ENCODE peak calls at places on chromosomes 1 and 21, in eight cellular contexts. K is endothelial cell of umbilical vein, N is H9, S is IMR-90, J is neuronal stem cell, G is astrocyte, O is fibroblast of lung, X is mammary epithelial cell. Z is an unnamed sample.

GRCh38 chr1:15649937-15650336 is 32.7 kb downstream of the DDI2 start:
- DNase-seq in O (no peak), S (no peak), X (no peak), G (no peak), J (no peak), K (no peak), N (no peak), Z (no peak)

GRCh38 chr21:37548521-37548981 is 182.0 kb downstream of the DYRK1A start:
- DNase-seq in K (peak), J (no peak), S (no peak), G (no peak), O (no peak), N (no peak), X (no peak), Z (no peak)

GRCh38 chr1:14113841-14114567 is 414.0 kb downstream of the PRDM2 start:
- DNase-seq in O (peak), S (peak), J (peak), K (no peak), N (peak), X (peak), G (peak), Z (peak)

GRCh38 chr1:197677313-197677712 is 98.0 kb downstream of the DENND1B start:
- DNase-seq in N (no peak), X (no peak), S (no peak), G (no peak), O (no peak), K (no peak), J (no peak), Z (no peak)

GRCh38 chr1:6688001-6688400 is 13.6 kb downstream of the DNAJC11 start:
- DNase-seq in J (no peak), S (peak), K (peak), O (no peak), G (peak), N (no peak), X (no peak), Z (no peak)

GRCh38 chr1:67618285-67619018 is 66.5 kb upstream of the GADD45A start:
- DNase-seq in X (peak), G (peak), N (no peak), J (no peak), S (peak), O (peak), K (peak), Z (no peak)

GRCh38 chr1:205313681-205314308 is 7.8 kb downstream of the NUAK2 start:
- DNase-seq in J (peak), O (peak), X (no peak), K (peak), N (peak), S (peak), G (peak), Z (peak)

GRCh38 chr1:179742717-179743678 is at the start of gene FAM163A:
- DNase-seq in G (no peak), K (no peak), O (no peak), J (peak), N (peak), S (no peak), X (no peak), Z (no peak)

GRCh38 chr1:154178006-154178405 is 13.9 kb downstream of the TPM3 start:
- DNase-seq in S (no peak), O (no peak), G (no peak), X (no peak), J (no peak), K (no peak), N (no peak), Z (no peak)

GRCh38 chr1:119987112-119987511 is 82.3 kb downstream of the NOTCH2 start:
- DNase-seq in G (peak), X (peak), N (no peak), J (no peak), O (peak), K (peak), S (peak), Z (peak)

GRCh38 chr1:176863613-176864012 is 300.9 kb downstream of the ASTN1 start:
- DNase-seq in K (no peak), J (no peak), X (no peak), S (no peak), G (no peak), O (no peak), N (no peak), Z (no peak)

GRCh38 chr1:45079533-45079932 is 67.5 kb downstream of the UROD start:
- DNase-seq in N (no peak), O (no peak), K (no peak), X (no peak), J (no peak), S (no peak), G (no peak), Z (peak)

GRCh38 chr1:8394456-8395321 is 76.8 kb downstream of the SLC45A1 start:
- DNase-seq in N (no peak), S (peak), J (no peak), O (peak), G (peak), X (peak), K (peak), Z (no peak)

GRCh38 chr1:65255088-65256050 is 54.0 kb upstream of the DNAJC6 start:
- DNase-seq in S (no peak), X (peak), O (no peak), G (no peak), N (peak), K (peak), J (no peak), Z (no peak)

GRCh38 chr1:34268311-34269042 is 91.8 kb downstream of the C1orf94 start:
- DNase-seq in X (no peak), K (peak), G (peak), J (no peak), N (no peak), S (peak), O (no peak), Z (no peak)

GRCh38 chr1:154608522-154609294 is 722 bp upstream of the ADAR start:
- DNase-seq in X (peak), S (peak), N (peak), J (peak), G (peak), K (peak), O (peak), Z (peak)

GRCh38 chr1:30300669-30301068 is 422.7 kb downstream of the MATN1 start:
- DNase-seq in X (no peak), O (no peak), K (no peak), S (no peak), N (no peak), J (no peak), G (no peak), Z (no peak)

GRCh38 chr1:159181328-159182024 is 10.1 kb downstream of the CADM3 start:
- DNase-seq in S (no peak), J (no peak), O (no peak), G (no peak), K (no peak), X (no peak), N (no peak), Z (no peak)

GRCh38 chr1:87437663-87438295 is 109.1 kb downstream of the LMO4 start:
- DNase-seq in O (no peak), J (no peak), N (no peak), K (no peak), G (no peak), S (no peak), X (no peak), Z (no peak)

GRCh38 chr1:24874611-24875225 is 55.4 kb downstream of the RUNX3 start:
- DNase-seq in G (no peak), S (no peak), O (no peak), X (peak), K (no peak), J (no peak), N (no peak), Z (no peak)

GRCh38 chr1:46244656-46245371 is 2.7 kb upstream of the RAD54L start:
- DNase-seq in G (no peak), X (no peak), K (peak), S (peak), O (peak), J (no peak), N (no peak), Z (peak)

GRCh38 chr1:46246548-46247432 is 773 bp upstream of the RAD54L start:
- DNase-seq in S (peak), O (no peak), N (no peak), K (no peak), J (no peak), X (no peak), G (peak), Z (peak)

GRCh38 chr1:46247433-46248121 is at the start of gene RAD54L:
- DNase-seq in O (peak), G (peak), N (peak), X (peak), K (peak), S (peak), J (peak), Z (peak)

GRCh38 chr1:46248122-46248920 is 758 bp downstream of the RAD54L start:
- DNase-seq in S (no peak), O (no peak), G (no peak), N (peak), J (peak), X (peak), K (peak), Z (peak)

DNA sequence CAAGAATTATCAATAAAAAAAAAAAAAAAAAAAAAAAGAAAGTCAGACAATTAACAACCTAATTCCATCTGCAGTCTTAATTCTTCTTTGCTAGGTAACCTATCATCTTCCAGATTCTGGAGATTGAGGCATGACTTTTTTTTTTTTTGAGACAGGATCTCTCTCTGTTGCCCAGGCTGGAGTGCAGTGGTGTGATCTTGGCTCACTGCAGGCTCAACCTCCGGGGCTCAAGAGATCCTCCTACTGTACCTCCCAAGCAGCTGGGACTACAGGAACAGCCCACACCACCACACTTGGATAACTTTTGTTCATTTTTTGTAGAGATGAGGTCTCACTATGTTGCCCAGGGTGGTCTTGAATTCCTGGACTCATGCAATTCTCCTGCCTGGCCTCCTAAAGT is 4.6 kb upstream of the RAD54L start:
- DNase-seq in K (no peak), N (no peak), O (no peak), S (no peak), G (no peak), X (no peak), J (no peak), Z (no peak)
- H3K9ac ChIP-seq in K (no peak), N (no peak), O (no peak), S (no peak), G (no peak), X (no peak), J (no peak), Z (no peak)

GRCh38 chr1:47438321-47439150 is 692 bp downstream of the FOXD2 start:
- DNase-seq in G (no peak), O (no peak), X (no peak), N (no peak), J (no peak), K (no peak), S (no peak), Z (no peak)

GRCh38 chr1:47436979-47437517 is 796 bp upstream of the FOXD2 start:
- DNase-seq in G (no peak), X (peak), S (peak), K (peak), O (peak), J (no peak), N (no peak), Z (peak)

GRCh38 chr1:47435506-47436303 is 2.1 kb upstream of the FOXD2 start:
- DNase-seq in N (no peak), O (no peak), X (no peak), S (no peak), G (no peak), J (no peak), K (no peak), Z (no peak)

GRCh38 chr1:47437518-47438320 is at the start of gene FOXD2:
- DNase-seq in N (peak), X (peak), G (peak), O (peak), J (peak), K (peak), S (peak), Z (peak)

DNA sequence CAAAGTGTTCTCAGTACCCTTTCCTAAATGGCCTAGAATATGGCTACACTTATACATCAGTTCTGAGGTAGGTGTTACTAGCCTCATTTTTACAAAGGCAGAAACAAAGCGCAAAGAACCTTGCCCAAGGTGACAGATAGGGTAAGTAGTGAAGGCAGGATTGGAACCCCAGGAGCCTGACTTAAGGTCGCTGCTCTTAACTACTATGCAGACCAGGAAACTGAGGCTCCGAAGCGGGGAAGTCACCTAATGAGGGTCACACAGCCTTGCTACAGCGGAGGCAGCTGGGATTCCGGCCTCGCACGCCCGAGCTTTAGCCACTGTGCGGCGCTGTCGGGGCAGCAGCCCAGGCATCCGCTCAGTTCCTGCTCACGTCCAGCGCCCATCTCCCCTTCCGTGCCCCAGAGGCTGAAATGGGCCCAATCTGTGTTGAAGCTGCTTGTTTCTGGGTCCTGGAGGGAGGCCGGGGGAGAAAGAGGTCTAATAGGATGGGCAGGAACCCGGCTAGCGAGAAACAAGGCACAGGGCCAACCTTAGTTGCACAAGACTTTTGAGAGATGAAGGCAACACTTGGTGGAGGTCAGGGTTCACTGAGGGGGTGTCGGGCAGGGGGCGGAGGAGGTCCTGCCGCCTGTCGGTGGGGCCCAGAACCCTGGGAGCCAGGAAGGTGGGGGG is 1.4 kb upstream of the FOXD2 start:
- DNase-seq in G (peak), O (peak), K (peak), S (peak), J (peak), N (peak), X (peak), Z (peak)
- H3K9ac ChIP-seq in G (peak), O (peak), K (peak), S (peak), J (no peak), N (no peak), X (peak), Z (peak)

GRCh38 chr1:104190821-104191220 is 441.1 kb downstream of the AMY1C start:
- DNase-seq in G (no peak), N (no peak), X (no peak), J (no peak), K (no peak), O (no peak), S (no peak), Z (no peak)
- H3K9ac ChIP-seq in G (no peak), N (no peak), X (no peak), J (no peak), K (no peak), O (no peak), S (no peak), Z (no peak)

DNA sequence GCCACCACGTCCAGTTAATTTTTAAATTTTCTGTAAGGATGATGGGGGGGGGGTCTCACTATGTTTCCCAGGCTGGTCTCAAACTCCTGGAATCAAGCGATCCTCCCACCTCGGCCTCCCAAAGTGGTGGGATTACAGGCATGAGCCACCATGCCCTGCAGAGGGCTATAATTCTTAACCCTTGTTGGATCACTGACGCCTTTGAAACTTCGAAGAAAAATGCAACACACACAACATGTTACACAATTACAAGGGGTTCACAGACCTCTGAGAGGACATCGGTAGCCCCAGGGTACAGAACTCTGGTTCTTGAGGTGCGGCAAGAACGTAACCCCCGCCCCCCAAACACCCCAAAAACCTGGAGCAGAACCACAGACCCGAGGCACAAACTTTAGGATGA is 8.4 kb upstream of the LUZP1 start:
- DNase-seq in K (no peak), O (no peak), J (no peak), G (no peak), N (no peak), X (no peak), S (no peak), Z (no peak)
- H3K9ac ChIP-seq in K (peak), O (peak), J (no peak), G (peak), N (no peak), X (peak), S (peak), Z (peak)

GRCh38 chr1:201499795-201500669 is 6.9 kb downstream of the CSRP1 start:
- DNase-seq in K (no peak), O (no peak), X (no peak), G (no peak), J (no peak), S (no peak), N (no peak), Z (no peak)
- H3K9ac ChIP-seq in K (no peak), O (no peak), X (no peak), G (peak), J (no peak), S (peak), N (no peak), Z (no peak)

GRCh38 chr21:43774163-43774562 is 1.9 kb downstream of the CSTB start:
- DNase-seq in K (no peak), G (no peak), J (no peak), S (no peak), N (no peak), X (no peak), O (no peak), Z (no peak)
- H3K9ac ChIP-seq in K (no peak), G (no peak), J (no peak), S (no peak), N (no peak), X (no peak), O (no peak), Z (no peak)

GRCh38 chr1:169339773-169340172 is 27.8 kb downstream of the NME7 start:
- DNase-seq in N (no peak), K (no peak), G (no peak), O (no peak), X (no peak), J (no peak), S (no peak), Z (no peak)
- H3K9ac ChIP-seq in N (no peak), K (no peak), G (no peak), O (no peak), X (no peak), J (no peak), S (no peak), Z (no peak)